ENCODE peak calls at places on chromosomes 13 and 19, in eight cellular contexts. C, G, E, X, U, L, N and D are unnamed samples.

GRCh38 chr13:43664700-43665191 is 122.0 kb downstream of the ENOX1 start:
- DNase-seq in E (peak; percentile 74), N (peak; percentile 57), U (peak; percentile 53), L (no peak), C (peak; percentile 61), G (peak; percentile 7), X (no peak), D (peak; percentile 24)

GRCh38 chr19:41225238-41226052 is 6.4 kb downstream of the AXL start:
- DNase-seq in E (peak; percentile 100), G (peak; percentile 44), C (peak; percentile 94), N (peak; percentile 100), U (no peak), L (peak; percentile 90), X (peak; percentile 80), D (peak; percentile 53)

GRCh38 chr13:95360464-95361097 is 59.3 kb upstream of the ABCC4 start:
- DNase-seq in C (no peak), X (no peak), L (no peak), U (no peak), G (no peak), E (peak; percentile 49), N (peak; percentile 18), D (no peak)

GRCh38 chr19:8252922-8253589 is 43.9 kb downstream of the CERS4 start:
- DNase-seq in L (peak; percentile 86), N (peak; percentile 27), C (peak; percentile 92), U (peak; percentile 87), X (peak; percentile 90), E (peak; percentile 70), G (peak; percentile 78), D (peak; percentile 89)

GRCh38 chr19:42468273-42468796 is 25.6 kb upstream of the CXCL17 start:
- DNase-seq in E (peak; percentile 62), C (no peak), U (peak; percentile 49), G (no peak), L (no peak), N (peak; percentile 44), X (no peak), D (peak; percentile 94)

GRCh38 chr13:82076421-82076820 is 1735.5 kb upstream of the SPRY2 start:
- DNase-seq in E (no peak), X (no peak), L (no peak), N (no peak), C (no peak), G (no peak), U (no peak), D (peak; percentile 2)

GRCh38 chr19:14889994-14890393 is 4.1 kb upstream of the OR7A17 start:
- DNase-seq in X (no peak), E (no peak), G (no peak), C (no peak), L (no peak), N (no peak), U (no peak), D (no peak)

GRCh38 chr19:12247644-12248222 is 47.0 kb downstream of the ZNF44 start:
- DNase-seq in E (no peak), G (no peak), U (no peak), X (no peak), C (no peak), N (no peak), L (no peak), D (no peak)

GRCh38 chr13:20672772-20673171 is 30.7 kb upstream of the IL17D start:
- DNase-seq in E (peak; percentile 28), X (no peak), N (peak; percentile 10), G (peak; percentile 28), U (no peak), L (no peak), C (no peak), D (no peak)

GRCh38 chr19:17330546-17331253 is 4.0 kb downstream of the ANO8 start:
- DNase-seq in E (no peak), G (no peak), C (no peak), N (no peak), L (no peak), X (no peak), U (no peak), D (no peak)

GRCh38 chr19:44476559-44477408 is 23.5 kb downstream of the ZNF180 start:
- DNase-seq in C (no peak), G (no peak), L (no peak), N (peak; percentile 15), X (no peak), E (peak; percentile 15), U (no peak), D (peak; percentile 17)

GRCh38 chr13:113402471-113403254 is 38.7 kb upstream of the GRTP1 start:
- DNase-seq in E (no peak), N (no peak), X (peak; percentile 80), C (no peak), G (no peak), L (peak; percentile 62), U (peak; percentile 38), D (no peak)

GRCh38 chr19:38880076-38880881 is 2.2 kb upstream of the RINL start:
- DNase-seq in G (no peak), L (no peak), C (no peak), U (no peak), E (no peak), X (peak; percentile 23), N (no peak), D (no peak)

GRCh38 chr13:33277351-33277750 is 8.2 kb downstream of the STARD13 start:
- DNase-seq in L (no peak), G (no peak), E (no peak), C (no peak), N (no peak), X (no peak), U (no peak), D (no peak)

GRCh38 chr19:42255766-42256750 is 1.1 kb upstream of the ERF start:
- DNase-seq in E (peak; percentile 46), X (peak; percentile 79), C (peak; percentile 78), N (no peak), L (peak; percentile 79), G (peak; percentile 38), U (peak; percentile 64), D (peak; percentile 78)

GRCh38 chr13:60402022-60402421 is 5.0 kb downstream of the TDRD3 start:
- DNase-seq in N (no peak), E (peak; percentile 5), X (no peak), L (no peak), G (no peak), U (no peak), C (no peak), D (no peak)

GRCh38 chr19:44587863-44588752 is 25.3 kb upstream of the IGSF23 start:
- DNase-seq in E (peak; percentile 96), U (no peak), C (no peak), L (no peak), G (no peak), X (no peak), N (peak; percentile 95), D (peak; percentile 68)

GRCh38 chr13:25292301-25292700 is 5.0 kb upstream of the MTMR6 start:
- DNase-seq in C (no peak), U (no peak), E (peak; percentile 47), G (no peak), X (no peak), L (no peak), N (peak; percentile 18), D (peak; percentile 80)

GRCh38 chr13:42575938-42576337 is 2.0 kb downstream of the TNFSF11 start:
- DNase-seq in X (no peak), G (no peak), E (no peak), L (no peak), C (no peak), N (no peak), U (no peak), D (no peak)

GRCh38 chr19:13428352-13428751 is 77.9 kb downstream of the CACNA1A start:
- DNase-seq in L (no peak), C (no peak), X (no peak), G (no peak), U (no peak), E (peak; percentile 17), N (no peak), D (peak; percentile 35)

DNA sequence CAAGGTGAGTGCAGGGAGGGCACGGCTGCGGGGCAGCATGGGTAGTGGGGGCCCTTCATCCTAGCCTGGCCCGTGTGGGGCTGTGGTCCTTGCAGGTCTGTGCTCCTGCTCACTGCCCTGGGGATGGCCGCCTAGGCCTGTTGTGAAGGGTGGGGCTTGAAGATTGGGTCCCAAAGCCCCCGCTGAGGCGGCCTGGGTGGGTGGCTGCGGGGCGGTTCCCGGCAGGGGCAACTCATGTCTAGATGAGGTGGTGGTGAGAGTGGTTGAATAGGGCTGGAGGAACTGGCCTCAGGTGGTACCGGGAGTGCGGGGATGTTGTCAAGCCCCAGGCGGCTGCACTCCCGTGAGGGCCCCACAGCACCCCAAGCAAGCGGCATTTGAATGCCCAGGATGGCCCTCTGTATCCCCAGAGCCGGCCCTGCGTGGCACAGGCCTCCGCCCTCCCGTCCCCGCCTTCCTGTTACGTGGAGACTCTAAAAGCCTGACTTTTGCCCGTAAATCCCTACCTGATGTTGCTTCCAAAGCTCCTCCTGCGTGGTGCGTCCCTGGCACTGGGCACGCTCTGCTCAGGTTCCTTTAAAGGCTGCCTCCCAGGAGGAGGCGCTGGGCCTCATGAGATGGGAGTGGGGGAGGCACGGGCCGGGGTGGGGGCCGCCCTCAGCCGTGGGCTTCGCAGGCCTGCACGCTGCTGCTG is 15.0 kb downstream of the SPPL2B start:
- DNase-seq in G (no peak), C (no peak), E (no peak), L (no peak), U (no peak), N (no peak), X (peak; percentile 45), D (no peak)
- H3K4me1 ChIP-seq in G (no peaks in the 10 kb centered on the region), C (no peaks in the 10 kb centered on the region), E (no peaks in the 10 kb centered on the region), L (no peaks in the 10 kb centered on the region), U (no peaks in the 10 kb centered on the region), N (no peaks in the 10 kb centered on the region), X (no peaks in the 10 kb centered on the region), D (no peaks in the 10 kb centered on the region)

DNA sequence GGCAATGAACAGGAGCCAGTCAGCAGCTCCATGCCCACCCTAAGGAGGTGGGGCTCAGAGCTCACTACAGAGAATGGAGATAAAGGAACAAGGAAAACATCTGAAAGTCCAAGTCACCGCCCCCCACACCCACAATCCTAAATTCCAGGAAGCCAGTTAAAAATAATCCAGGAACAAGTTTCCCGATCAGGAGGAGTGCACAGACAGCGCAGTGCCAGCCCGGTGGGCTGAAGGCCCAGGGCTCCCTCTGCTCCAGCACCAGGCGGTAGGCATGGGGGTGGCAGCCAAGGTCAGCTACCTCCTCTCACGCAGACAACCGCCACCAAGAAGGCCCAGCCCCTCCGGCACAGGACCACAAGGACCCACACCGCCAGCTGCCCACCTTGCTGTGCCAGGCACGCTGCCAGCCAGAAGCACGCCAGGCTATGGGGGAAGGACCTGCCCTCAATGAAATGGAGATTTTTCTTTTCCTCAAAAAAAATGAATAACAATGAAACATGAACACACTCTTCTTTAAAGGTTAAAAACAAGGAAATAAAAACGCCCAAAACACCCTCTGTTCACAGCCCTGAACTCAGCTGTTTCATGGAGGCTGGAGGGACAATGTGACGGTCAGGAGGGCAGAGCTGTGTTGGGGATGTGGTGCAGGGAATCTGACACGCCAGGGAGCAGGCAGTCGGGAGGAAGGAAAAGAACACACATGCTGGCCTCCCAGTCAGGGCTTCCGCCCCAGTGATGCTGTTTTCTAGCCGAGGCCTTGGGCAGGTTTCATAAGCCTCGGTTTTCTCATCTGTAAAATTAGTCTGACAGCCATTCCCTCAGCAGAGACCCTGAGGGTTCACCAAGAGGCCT is 11.0 kb downstream of the STK24 start:
- DNase-seq in U (no peak), X (peak; percentile 70), G (peak; percentile 41), N (peak; percentile 29), E (no peak), C (no peak), L (peak; percentile 76), D (no peak)
- H3K4me1 ChIP-seq in U (peaks cover 8% of the 10 kb centered on the region), X (peaks cover 51% of the 10 kb centered on the region), G (peaks cover 45% of the 10 kb centered on the region), N (peaks cover 15% of the 10 kb centered on the region), E (peaks cover 21% of the 10 kb centered on the region), C (peaks cover 66% of the 10 kb centered on the region), L (peaks cover 67% of the 10 kb centered on the region), D (peaks cover 12% of the 10 kb centered on the region)

GRCh38 chr13:41028051-41028450 is 8.9 kb upstream of the ELF1 start:
- DNase-seq in X (no peak), L (no peak), G (no peak), E (peak; percentile 45), U (no peak), N (peak; percentile 16), C (no peak), D (no peak)
- H3K4me1 ChIP-seq in X (peaks cover 10% of the 10 kb centered on the region), L (peaks cover 21% of the 10 kb centered on the region), G (peaks cover 9% of the 10 kb centered on the region), E (no peaks in the 10 kb centered on the region), U (no peaks in the 10 kb centered on the region), N (no peaks in the 10 kb centered on the region), C (peaks cover 23% of the 10 kb centered on the region), D (no peaks in the 10 kb centered on the region)

GRCh38 chr19:10295305-10295846 is 5.6 kb downstream of the ICAM5 start:
- DNase-seq in L (no peak), N (no peak), C (no peak), X (no peak), E (no peak), G (peak; percentile 79), U (peak; percentile 69), D (no peak)
- H3K4me1 ChIP-seq in L (peaks cover 49% of the 10 kb centered on the region), N (peaks cover 25% of the 10 kb centered on the region), C (peaks cover 38% of the 10 kb centered on the region), X (peaks cover 23% of the 10 kb centered on the region), E (peaks cover 16% of the 10 kb centered on the region), G (peaks cover 17% of the 10 kb centered on the region), U (no peaks in the 10 kb centered on the region), D (peaks cover 29% of the 10 kb centered on the region)